ENCODE peak calls at places on chromosomes 3 and 15, in four cellular contexts. One of them, this sample, is unnamed.
A peak's percentile ranks its signal among the peaks of the same experiment; 100 is the strongest.

GRCh38 chr3:58999134-58999778 is 50.6 kb downstream of the CFAP20DC start:
- DNase-seq in H1: no peak
- DNase-seq in GM12878: no peak
- DNase-seq in SK-N-SH: no peak
- DNase-seq in this sample: no peak

GRCh38 chr3:172102123-172102882 is 62.9 kb downstream of the FNDC3B start:
- DNase-seq in H1: no peak
- DNase-seq in GM12878: no peak
- DNase-seq in SK-N-SH: no peak
- DNase-seq in this sample: no peak

GRCh38 chr15:70217246-70218160 is 119.8 kb upstream of the TLE3 start:
- DNase-seq in H1: no peak
- DNase-seq in GM12878: no peak
- DNase-seq in SK-N-SH: peak; percentile 58
- DNase-seq in this sample: no peak

GRCh38 chr15:81304226-81304625 is 19.7 kb downstream of the STARD5 start:
- DNase-seq in H1: no peak
- DNase-seq in GM12878: no peak
- DNase-seq in SK-N-SH: no peak
- DNase-seq in this sample: no peak

GRCh38 chr3:15716178-15716577 is 81.6 kb downstream of the ANKRD28 start:
- DNase-seq in H1: no peak
- DNase-seq in GM12878: no peak
- DNase-seq in SK-N-SH: no peak
- DNase-seq in this sample: no peak

GRCh38 chr3:8557298-8557697 is 55.7 kb downstream of the LMCD1 start:
- DNase-seq in H1: no peak
- DNase-seq in GM12878: no peak
- DNase-seq in SK-N-SH: no peak
- DNase-seq in this sample: no peak

GRCh38 chr15:85625431-85625830 is 169.3 kb downstream of the KLHL25 start:
- DNase-seq in H1: no peak
- DNase-seq in GM12878: no peak
- DNase-seq in SK-N-SH: no peak
- DNase-seq in this sample: no peak

GRCh38 chr3:194067949-194068362 is 68.0 kb upstream of the HES1 start:
- DNase-seq in H1: no peak
- DNase-seq in GM12878: no peak
- DNase-seq in SK-N-SH: no peak
- DNase-seq in this sample: no peak

GRCh38 chr15:39184701-39185390 is 396.0 kb upstream of the THBS1 start:
- DNase-seq in H1: no peak
- DNase-seq in GM12878: no peak
- DNase-seq in SK-N-SH: no peak
- DNase-seq in this sample: no peak

GRCh38 chr3:177820683-177821316 is 623.5 kb upstream of the TBL1XR1 start:
- DNase-seq in H1: no peak
- DNase-seq in GM12878: peak; percentile 4
- DNase-seq in SK-N-SH: no peak
- DNase-seq in this sample: no peak

GRCh38 chr3:177770821-177771220 is 573.5 kb upstream of the TBL1XR1 start:
- DNase-seq in H1: no peak
- DNase-seq in GM12878: no peak
- DNase-seq in SK-N-SH: no peak
- DNase-seq in this sample: no peak

GRCh38 chr3:15875016-15875689 is 77.4 kb upstream of the ANKRD28 start:
- DNase-seq in H1: no peak
- DNase-seq in GM12878: no peak
- DNase-seq in SK-N-SH: no peak
- DNase-seq in this sample: no peak

GRCh38 chr3:65545429-65545828 is 493.3 kb downstream of the MAGI1 start:
- DNase-seq in H1: no peak
- DNase-seq in GM12878: no peak
- DNase-seq in SK-N-SH: no peak
- DNase-seq in this sample: no peak

GRCh38 chr15:84955089-84955848 is 26.4 kb upstream of the PDE8A start:
- DNase-seq in H1: no peak
- DNase-seq in GM12878: no peak
- DNase-seq in SK-N-SH: peak; percentile 81
- DNase-seq in this sample: peak; percentile 67

GRCh38 chr3:93924491-93924890 is 49.2 kb downstream of the PROS1 start:
- DNase-seq in H1: no peak
- DNase-seq in GM12878: no peak
- DNase-seq in SK-N-SH: no peak
- DNase-seq in this sample: no peak

GRCh38 chr3:129602730-129603560 is 3.5 kb downstream of the PLXND1 start:
- DNase-seq in H1: no peak
- DNase-seq in GM12878: no peak
- DNase-seq in SK-N-SH: no peak
- DNase-seq in this sample: no peak

GRCh38 chr3:44865272-44866005 is 3.7 kb downstream of the TMEM42 start:
- DNase-seq in H1: no peak
- DNase-seq in GM12878: no peak
- DNase-seq in SK-N-SH: no peak
- DNase-seq in this sample: no peak

GRCh38 chr15:40098489-40099261 is 10.0 kb downstream of the BMF start:
- DNase-seq in H1: no peak
- DNase-seq in GM12878: peak; percentile 84
- DNase-seq in SK-N-SH: peak; percentile 47
- DNase-seq in this sample: no peak

GRCh38 chr3:140695361-140696061 is 17.6 kb downstream of the TRIM42 start:
- DNase-seq in H1: no peak
- DNase-seq in GM12878: no peak
- DNase-seq in SK-N-SH: no peak
- DNase-seq in this sample: no peak

GRCh38 chr3:185824051-185824466 is 783 bp downstream of the IGF2BP2 start:
- DNase-seq in H1: no peak
- DNase-seq in GM12878: no peak
- DNase-seq in SK-N-SH: peak; percentile 54
- DNase-seq in this sample: no peak

GRCh38 chr3:119974666-119975065 is 119.6 kb downstream of the GSK3B start:
- DNase-seq in H1: no peak
- DNase-seq in GM12878: no peak
- DNase-seq in SK-N-SH: no peak
- DNase-seq in this sample: no peak

GRCh38 chr15:67176195-67176971 is 78.1 kb downstream of the AAGAB start:
- DNase-seq in H1: no peak
- DNase-seq in GM12878: no peak
- DNase-seq in SK-N-SH: peak; percentile 56
- DNase-seq in this sample: no peak

GRCh38 chr3:177733936-177734335 is 536.7 kb upstream of the TBL1XR1 start:
- DNase-seq in H1: no peak
- DNase-seq in GM12878: no peak
- DNase-seq in SK-N-SH: no peak
- DNase-seq in this sample: no peak

GRCh38 chr15:84648539-84648938 is 5.5 kb downstream of the WDR73 start:
- DNase-seq in H1: no peak
- DNase-seq in GM12878: no peak
- DNase-seq in SK-N-SH: no peak
- DNase-seq in this sample: no peak

GRCh38 chr3:58322793-58323192 is 9.9 kb upstream of the PXK start:
- DNase-seq in H1: no peak
- DNase-seq in GM12878: no peak
- DNase-seq in SK-N-SH: no peak
- DNase-seq in this sample: no peak

GRCh38 chr15:57133127-57133968 is 214.9 kb downstream of the TCF12 start:
- DNase-seq in H1: no peak
- DNase-seq in GM12878: no peak
- DNase-seq in SK-N-SH: no peak
- DNase-seq in this sample: no peak

GRCh38 chr15:52078876-52079700 is 33.5 kb downstream of the BCL2L10 start:
- DNase-seq in H1: peak; percentile 51
- DNase-seq in GM12878: no peak
- DNase-seq in SK-N-SH: peak; percentile 71
- DNase-seq in this sample: peak; percentile 54
- H3K27ac ChIP-seq in H1: no peak overlapping the region
- H3K27ac ChIP-seq in GM12878: peak overlapping the region; percentile 4
- H3K27ac ChIP-seq in SK-N-SH: no peak overlapping the region
- H3K27ac ChIP-seq in this sample: no peak overlapping the region

GRCh38 chr3:13054705-13055285 is 18.4 kb downstream of the IQSEC1 start:
- DNase-seq in H1: no peak
- DNase-seq in GM12878: no peak
- DNase-seq in SK-N-SH: no peak
- DNase-seq in this sample: no peak
- TF ChIP-seq SIN3A in H1: no peak
- TF ChIP-seq SIN3A in GM12878: no peak
- TF ChIP-seq SIN3A in SK-N-SH: no peak
- TF ChIP-seq SIN3A in this sample: no peak

GRCh38 chr3:115022214-115022613 is 124.9 kb downstream of the ZBTB20 start:
- DNase-seq in H1: no peak
- DNase-seq in GM12878: no peak
- DNase-seq in SK-N-SH: no peak
- DNase-seq in this sample: no peak
- TF ChIP-seq YY1 in H1: no peak
- TF ChIP-seq YY1 in GM12878: no peak
- TF ChIP-seq YY1 in SK-N-SH: no peak
- TF ChIP-seq YY1 in this sample: no peak

GRCh38 chr15:77944002-77944867 is 133.3 kb downstream of the TBC1D2B start:
- DNase-seq in H1: peak; percentile 27
- DNase-seq in GM12878: no peak
- DNase-seq in SK-N-SH: peak; percentile 41
- DNase-seq in this sample: peak; percentile 13
- H3K27ac ChIP-seq in H1: no peak overlapping the region
- H3K27ac ChIP-seq in GM12878: no peak overlapping the region
- H3K27ac ChIP-seq in SK-N-SH: no peak overlapping the region
- H3K27ac ChIP-seq in this sample: no peak overlapping the region

GRCh38 chr3:5058463-5058862 is 63.6 kb upstream of the ARL8B start:
- DNase-seq in H1: no peak
- DNase-seq in GM12878: no peak
- DNase-seq in SK-N-SH: no peak
- DNase-seq in this sample: no peak

GRCh38 chr3:5057217-5057616 is 64.9 kb upstream of the ARL8B start:
- DNase-seq in H1: no peak
- DNase-seq in GM12878: no peak
- DNase-seq in SK-N-SH: no peak
- DNase-seq in this sample: no peak

GRCh38 chr3:5056005-5056391 is 66.1 kb upstream of the ARL8B start:
- DNase-seq in H1: no peak
- DNase-seq in GM12878: no peak
- DNase-seq in SK-N-SH: no peak
- DNase-seq in this sample: no peak

GRCh38 chr3:5055352-5056004 is 66.6 kb upstream of the ARL8B start:
- DNase-seq in H1: no peak
- DNase-seq in GM12878: no peak
- DNase-seq in SK-N-SH: no peak
- DNase-seq in this sample: no peak

DNA sequence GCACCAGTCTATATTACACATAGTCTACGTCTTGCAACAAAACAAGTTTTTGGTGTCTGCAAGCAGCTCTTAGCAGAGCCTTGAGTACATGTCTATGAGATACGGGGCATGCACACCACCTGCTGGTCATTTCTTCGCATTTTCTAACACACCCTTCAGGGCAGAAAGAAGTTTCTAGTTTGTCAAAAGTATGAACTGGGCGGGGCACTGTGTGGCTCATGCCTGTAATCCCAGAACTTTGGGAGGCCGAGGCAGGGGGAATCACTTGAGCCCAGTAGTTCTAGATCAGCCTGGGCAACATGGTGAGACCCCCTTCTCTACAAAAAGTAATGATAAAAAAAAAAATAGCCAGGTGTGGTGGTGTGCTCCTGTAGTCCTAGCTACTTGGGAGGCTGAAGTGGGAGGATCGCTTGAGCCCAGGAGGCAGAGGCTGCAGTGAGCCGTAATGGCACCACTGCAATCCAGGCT is 64.2 kb upstream of the ARL8B start:
- DNase-seq in H1: peak; percentile 5
- DNase-seq in GM12878: peak; percentile 75
- DNase-seq in SK-N-SH: peak; percentile 46
- DNase-seq in this sample: peak; percentile 85
- TF ChIP-seq SIN3A in H1: no peak
- TF ChIP-seq SIN3A in GM12878: no peak
- TF ChIP-seq SIN3A in SK-N-SH: no peak
- TF ChIP-seq SIN3A in this sample: no peak

DNA sequence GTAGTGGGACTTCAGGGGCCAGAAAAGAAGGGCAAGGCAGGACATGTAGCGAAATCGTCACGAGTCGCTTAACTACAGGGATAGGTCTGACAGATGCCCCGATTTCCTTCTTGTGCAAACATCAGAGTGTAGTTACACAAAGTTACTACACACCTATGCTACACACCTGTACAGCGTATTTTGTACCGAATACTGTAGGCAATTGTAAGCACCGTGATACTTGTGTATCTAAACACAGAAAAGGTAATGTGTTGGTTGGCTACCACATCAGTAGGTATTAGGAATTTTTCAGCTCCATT is 515 bp upstream of the MTHFS start:
- DNase-seq in H1: no peak
- DNase-seq in GM12878: no peak
- DNase-seq in SK-N-SH: no peak
- DNase-seq in this sample: no peak
- TF ChIP-seq YY1 in H1: no peak
- TF ChIP-seq YY1 in GM12878: no peak
- TF ChIP-seq YY1 in SK-N-SH: no peak
- TF ChIP-seq YY1 in this sample: no peak

GRCh38 chr15:101492752-101493692 is 3.5 kb upstream of the PCSK6 start:
- DNase-seq in H1: no peak
- DNase-seq in GM12878: no peak
- DNase-seq in SK-N-SH: no peak
- DNase-seq in this sample: no peak
- H3K27ac ChIP-seq in H1: no peak overlapping the region
- H3K27ac ChIP-seq in GM12878: no peak overlapping the region
- H3K27ac ChIP-seq in SK-N-SH: no peak overlapping the region
- H3K27ac ChIP-seq in this sample: no peak overlapping the region

This sample was measured in HCT116.